ENCODE peak calls at places on chromosome 17, in nine cellular contexts. Z is prostate gland; M is HAP-1; T is uterus; A is heart left ventricle; P is CD4-positive, CD25-positive, alpha-beta regulatory T cell; K is Peyer's patch; X is upper lobe of right lung; J is breast epithelium. Y is an unnamed sample.

GRCh38 chr17:76824103-76824502 is 44.1 kb upstream of the MGAT5B start:
- DNase-seq in P (no peak), A (no peak), J (no peak), K (no peak), Z (no peak), T (no peak), M (no peak), X (no peak), Y (no peak)

GRCh38 chr17:62987136-62987535 is 21.1 kb downstream of the TANC2 start:
- DNase-seq in T (no peak), K (no peak), X (no peak), P (no peak), Z (no peak), A (no peak), J (no peak), M (no peak), Y (no peak)

GRCh38 chr17:51214920-51215319 is 44.9 kb downstream of the MBTD1 start:
- DNase-seq in M (no peak), J (no peak), T (no peak), Z (no peak), P (no peak), K (no peak), X (no peak), A (no peak), Y (no peak)

GRCh38 chr17:82985973-82986372 is 93.4 kb upstream of the METRNL start:
- DNase-seq in X (peak; percentile 67), A (no peak), J (no peak), K (peak; percentile 57), T (no peak), Z (no peak), P (peak; percentile 50), M (no peak), Y (peak; percentile 71)

GRCh38 chr17:34382586-34383224 is 19.7 kb upstream of the CCL1 start:
- DNase-seq in K (no peak), J (no peak), M (no peak), P (no peak), Z (no peak), A (no peak), X (no peak), T (no peak), Y (no peak)

GRCh38 chr17:78130439-78131101 is at the start of gene TMC8:
- DNase-seq in A (peak; percentile 49), J (no peak), X (peak; percentile 76), T (no peak), M (no peak), P (peak; percentile 91), K (no peak), Z (no peak), Y (peak; percentile 79)

GRCh38 chr17:42519546-42520444 is 16.2 kb upstream of the NAGLU start:
- DNase-seq in T (peak; percentile 97), M (peak; percentile 47), Z (peak; percentile 81), K (peak; percentile 66), A (peak; percentile 94), P (no peak), X (peak; percentile 77), J (peak; percentile 83), Y (no peak)

GRCh38 chr17:45123930-45124796 is 8.2 kb downstream of the PLCD3 start:
- DNase-seq in K (peak; percentile 76), J (no peak), M (no peak), P (no peak), Z (no peak), T (peak; percentile 81), X (no peak), A (peak; percentile 80), Y (no peak)

GRCh38 chr17:37299257-37299985 is 76.4 kb upstream of the C17orf78 start:
- DNase-seq in P (no peak), X (no peak), M (peak; percentile 87), K (no peak), A (no peak), J (no peak), Z (peak; percentile 46), T (no peak), Y (no peak)

GRCh38 chr17:68593331-68593710 is 7.8 kb downstream of the FAM20A start:
- DNase-seq in T (no peak), Z (no peak), M (no peak), X (no peak), P (no peak), J (no peak), K (no peak), A (no peak), Y (no peak)

GRCh38 chr17:29766796-29767327 is 144.2 kb upstream of the CORO6 start:
- DNase-seq in K (no peak), Z (no peak), M (no peak), T (no peak), X (no peak), A (no peak), J (no peak), P (no peak), Y (no peak)

GRCh38 chr17:43219001-43219400 is 7.3 kb downstream of the TMEM106A start:
- DNase-seq in K (no peak), A (no peak), Z (no peak), T (no peak), P (no peak), J (no peak), M (no peak), X (peak; percentile 8), Y (no peak)

DNA sequence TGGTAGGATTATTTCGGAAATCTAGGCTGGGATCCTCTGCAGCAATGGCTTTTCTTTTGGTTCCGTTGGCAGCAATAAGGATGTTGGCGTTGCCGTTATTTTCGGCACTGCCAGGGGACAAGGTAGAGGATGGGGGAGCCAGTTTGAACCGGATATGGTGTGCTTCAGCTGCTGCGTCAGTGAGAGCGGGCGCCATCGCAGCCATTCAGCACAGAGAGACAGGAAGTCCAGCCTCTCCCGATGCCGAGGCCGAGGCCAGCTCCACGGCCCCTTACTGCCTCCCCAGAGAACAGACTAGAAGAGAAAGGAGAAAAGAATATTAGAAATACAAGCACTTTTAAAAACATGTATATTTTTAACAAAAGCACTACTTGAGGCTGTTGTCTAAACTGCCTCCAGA is 21.3 kb downstream of the KANSL1 start:
- DNase-seq in M (no peak), T (no peak), J (no peak), A (no peak), Z (no peak), X (no peak), K (no peak), P (no peak), Y (no peak)
- H3K36me3 ChIP-seq in M (peaks cover 29% of the 10 kb centered on the region), T (no peaks in the 10 kb centered on the region), J (no peaks in the 10 kb centered on the region), A (no peaks in the 10 kb centered on the region), Z (no peaks in the 10 kb centered on the region), X (peaks cover 38% of the 10 kb centered on the region), K (peaks cover 26% of the 10 kb centered on the region), P (peaks cover 47% of the 10 kb centered on the region), Y (peaks cover 17% of the 10 kb centered on the region)

GRCh38 chr17:8464941-8465340 is 29.3 kb downstream of the NDEL1 start:
- DNase-seq in K (no peak), J (no peak), T (no peak), Z (no peak), M (no peak), X (no peak), A (no peak), P (no peak), Y (no peak)
- H3K36me3 ChIP-seq in K (peaks cover 72% of the 10 kb centered on the region), J (no peaks in the 10 kb centered on the region), T (no peaks in the 10 kb centered on the region), Z (peaks cover 8% of the 10 kb centered on the region), M (peaks cover 54% of the 10 kb centered on the region), X (peaks cover 72% of the 10 kb centered on the region), A (peaks cover 5% of the 10 kb centered on the region), P (peaks cover 91% of the 10 kb centered on the region), Y (peaks cover 52% of the 10 kb centered on the region)

GRCh38 chr17:57431415-57431814 is 175.1 kb downstream of the MSI2 start:
- DNase-seq in A (no peak), J (no peak), Z (no peak), X (no peak), P (no peak), T (no peak), K (no peak), M (no peak), Y (no peak)

GRCh38 chr17:57433396-57433944 is 177.1 kb downstream of the MSI2 start:
- DNase-seq in A (no peak), K (no peak), Z (no peak), X (no peak), T (no peak), M (no peak), J (no peak), P (no peak), Y (no peak)

GRCh38 chr17:57432507-57433277 is 176.4 kb downstream of the MSI2 start:
- DNase-seq in M (no peak), K (no peak), A (no peak), Z (no peak), X (no peak), P (no peak), T (no peak), J (no peak), Y (no peak)

GRCh38 chr17:57425903-57426574 is 169.7 kb downstream of the MSI2 start:
- DNase-seq in P (no peak), M (peak; percentile 64), A (no peak), X (no peak), J (no peak), Z (no peak), K (no peak), T (no peak), Y (no peak)

DNA sequence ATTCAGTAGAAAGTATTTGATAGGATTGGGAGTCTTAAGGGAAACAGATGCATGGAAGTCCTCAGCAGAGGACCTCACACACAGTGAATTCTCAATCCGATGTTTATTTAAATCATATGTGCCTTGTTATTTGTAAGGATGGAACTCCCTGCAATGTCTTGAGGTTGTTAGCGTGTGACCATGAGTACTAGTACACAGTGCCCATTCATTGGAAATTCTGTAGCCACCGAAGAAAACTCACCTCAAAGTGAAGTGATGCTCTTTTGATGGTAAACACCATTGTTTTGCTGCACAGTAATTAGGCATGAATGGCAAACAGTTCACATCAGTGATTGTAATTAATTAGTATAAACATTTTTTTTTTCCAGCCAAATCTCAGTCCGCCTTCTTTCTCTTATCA is 173.6 kb downstream of the MSI2 start:
- DNase-seq in J (no peak), X (no peak), P (no peak), A (no peak), T (no peak), Z (no peak), M (no peak), K (no peak), Y (no peak)
- H3K36me3 ChIP-seq in J (no peaks in the 10 kb centered on the region), X (no peaks in the 10 kb centered on the region), P (peaks cover 8% of the 10 kb centered on the region), A (no peaks in the 10 kb centered on the region), T (no peaks in the 10 kb centered on the region), Z (no peaks in the 10 kb centered on the region), M (no peaks in the 10 kb centered on the region), K (no peaks in the 10 kb centered on the region), Y (no peaks in the 10 kb centered on the region)

GRCh38 chr17:35841505-35841904 is 27.2 kb downstream of the HEATR9 start:
- DNase-seq in J (no peak), M (no peak), T (no peak), X (no peak), K (no peak), A (no peak), P (no peak), Z (no peak), Y (no peak)

GRCh38 chr17:35842239-35842638 is 26.5 kb downstream of the HEATR9 start:
- DNase-seq in Z (no peak), T (no peak), P (no peak), A (no peak), K (no peak), X (no peak), J (no peak), M (no peak), Y (no peak)

GRCh38 chr17:35846055-35846809 is 22.5 kb downstream of the HEATR9 start:
- DNase-seq in J (no peak), X (no peak), T (no peak), M (no peak), Z (no peak), K (no peak), P (no peak), A (no peak), Y (no peak)

GRCh38 chr17:35844547-35844946 is 24.1 kb downstream of the HEATR9 start:
- DNase-seq in X (no peak), A (no peak), Z (no peak), P (no peak), K (no peak), J (no peak), M (no peak), T (no peak), Y (no peak)

GRCh38 chr17:35843698-35844097 is 25.0 kb downstream of the HEATR9 start:
- DNase-seq in P (no peak), K (no peak), A (no peak), X (no peak), J (no peak), Z (no peak), M (no peak), T (no peak), Y (no peak)
- H3K36me3 ChIP-seq in P (peaks cover 91% of the 10 kb centered on the region), K (peaks cover 96% of the 10 kb centered on the region), A (peaks cover 2% of the 10 kb centered on the region), X (peaks cover 99% of the 10 kb centered on the region), J (no peaks in the 10 kb centered on the region), Z (peaks cover 23% of the 10 kb centered on the region), M (peaks cover 92% of the 10 kb centered on the region), T (no peaks in the 10 kb centered on the region), Y (peaks cover 43% of the 10 kb centered on the region)

Y was measured in CD8-positive, alpha-beta T cell.